ENCODE peak calls at places on chromosomes 3 and 15, in six cellular contexts. W, Y, A, L, X and T are unnamed samples.

GRCh38 chr3:122955916-122956684 is 71.5 kb downstream of the SEMA5B start:
- DNase-seq in W (no peak), Y (no peak), A (no peak), L (no peak), X (no peak), T (no peak)

GRCh38 chr3:66497288-66497972 is 3.4 kb downstream of the LRIG1 start:
- DNase-seq in W (no peak), Y (no peak), A (no peak), L (no peak), X (no peak), T (no peak)

GRCh38 chr3:56157693-56158092 is 310.6 kb downstream of the ERC2 start:
- DNase-seq in W (no peak), Y (no peak), A (peak; percentile 50), L (peak; percentile 5), X (no peak), T (peak; percentile 47)

GRCh38 chr3:107297597-107297996 is 79.6 kb upstream of the CCDC54 start:
- DNase-seq in W (no peak), Y (no peak), A (no peak), L (no peak), X (no peak), T (no peak)

GRCh38 chr3:114221165-114221880 is 16.1 kb downstream of the ZNF80 start:
- DNase-seq in W (no peak), Y (no peak), A (no peak), L (no peak), X (no peak), T (no peak)

GRCh38 chr15:43511012-43511885 is 6.2 kb upstream of the MAP1A start:
- DNase-seq in W (peak; percentile 63), Y (no peak), A (no peak), L (no peak), X (peak; percentile 63), T (peak; percentile 80)

GRCh38 chr3:120418446-120418845 is 32.3 kb downstream of the FSTL1 start:
- DNase-seq in W (no peak), Y (no peak), A (no peak), L (no peak), X (no peak), T (no peak)

GRCh38 chr3:131053021-131053420 is 26.3 kb downstream of the NEK11 start:
- DNase-seq in W (no peak), Y (peak; percentile 1), A (no peak), L (no peak), X (no peak), T (no peak)

GRCh38 chr15:79265167-79265566 is 17.4 kb upstream of the ANKRD34C start:
- DNase-seq in W (no peak), Y (no peak), A (no peak), L (no peak), X (no peak), T (no peak)

GRCh38 chr15:99777144-99777543 is 43.9 kb upstream of the LYSMD4 start:
- DNase-seq in W (no peak), Y (no peak), A (no peak), L (no peak), X (no peak), T (no peak)

GRCh38 chr15:43800286-43801136 is at the start of gene HYPK:
- DNase-seq in W (peak; percentile 87), Y (peak; percentile 83), A (peak; percentile 90), L (peak; percentile 77), X (peak; percentile 88), T (peak; percentile 95)

GRCh38 chr3:131447349-131447748 is 55.4 kb downstream of the MRPL3 start:
- DNase-seq in W (no peak), Y (no peak), A (no peak), L (no peak), X (no peak), T (no peak)

GRCh38 chr3:39107056-39107873 is at the start of the genes GORASP1 and TTC21A:
- DNase-seq in W (peak; percentile 85), Y (peak; percentile 85), A (peak; percentile 78), L (peak; percentile 81), X (peak; percentile 86), T (peak; percentile 93)

GRCh38 chr3:103337179-103337845 is 902.5 kb downstream of the ZPLD1 start:
- DNase-seq in W (no peak), Y (no peak), A (no peak), L (no peak), X (no peak), T (no peak)

GRCh38 chr3:47645551-47645950 is 66.9 kb upstream of the CSPG5 start:
- DNase-seq in W (no peak), Y (peak; percentile 35), A (no peak), L (no peak), X (no peak), T (no peak)

DNA sequence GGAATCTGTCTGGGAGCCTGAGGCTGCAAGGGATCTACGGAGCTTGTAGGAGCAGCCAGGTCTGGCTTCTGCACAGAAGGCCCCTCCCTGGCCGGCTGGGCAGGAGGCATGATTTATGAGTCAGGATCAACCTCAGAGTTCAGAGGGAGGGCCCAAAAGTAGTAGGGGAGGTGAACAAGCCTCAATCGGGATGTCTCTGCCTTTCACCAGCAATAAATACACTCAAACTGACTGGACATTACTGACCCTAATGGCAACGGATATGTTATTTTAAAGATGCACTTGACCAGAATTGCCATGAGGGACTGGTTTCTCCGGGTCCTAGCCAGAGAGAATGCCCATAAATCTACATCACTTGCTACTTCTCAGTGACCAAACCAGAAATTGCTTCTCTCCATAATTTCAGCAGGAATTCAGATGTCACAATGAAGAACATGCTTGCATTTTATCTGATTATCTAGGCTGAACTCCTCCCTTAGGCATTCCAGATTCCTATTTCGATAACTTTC is 109.6 kb upstream of the LMOD3 start:
- DNase-seq in W (no peak), Y (no peak), A (no peak), L (peak; percentile 72), X (no peak), T (no peak)
- H3K9ac ChIP-seq in W (no peak overlapping the region), Y (no peak overlapping the region), A (no peak overlapping the region), L (no peak overlapping the region), X (no peak overlapping the region), T (no peak overlapping the region)

DNA sequence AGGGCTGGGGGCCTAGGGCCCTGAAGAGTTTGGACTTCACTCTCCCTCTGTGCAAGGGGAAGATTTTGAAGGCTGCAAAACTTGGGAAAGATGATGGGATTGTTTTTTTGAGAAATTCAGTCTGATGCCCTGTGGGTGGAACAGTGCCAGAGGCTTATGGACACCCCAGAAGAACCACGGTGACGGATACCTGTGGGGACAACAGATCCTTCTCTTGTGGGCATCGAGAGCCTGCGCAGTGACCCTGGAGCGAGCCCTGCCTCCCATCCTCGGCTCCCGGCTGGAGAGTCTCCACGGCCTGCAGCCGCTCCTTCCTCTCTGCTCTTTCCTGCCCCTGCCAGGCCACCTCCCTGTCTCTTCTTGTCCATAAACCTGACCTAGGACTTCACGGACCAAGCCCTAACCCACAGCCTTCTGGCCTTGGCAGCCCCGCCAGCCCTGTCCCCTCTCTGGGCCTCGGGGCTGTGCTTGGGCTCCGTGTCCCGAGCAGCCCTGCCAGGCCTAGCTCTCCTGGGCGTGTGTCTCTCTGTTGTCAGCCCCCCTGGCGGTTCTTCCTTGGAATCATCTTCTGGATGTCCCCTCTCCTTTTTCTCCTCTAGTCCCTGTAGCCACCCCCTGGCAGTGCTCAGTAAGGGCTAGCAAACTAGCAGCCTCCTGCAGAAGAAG is 98.4 kb downstream of the VGLL4 start:
- DNase-seq in W (peak; percentile 53), Y (no peak), A (no peak), L (no peak), X (no peak), T (peak; percentile 77)
- H3K9ac ChIP-seq in W (no peak overlapping the region), Y (no peak overlapping the region), A (no peak overlapping the region), L (no peak overlapping the region), X (no peak overlapping the region), T (no peak overlapping the region)

GRCh38 chr15:39124925-39125625 is 455.8 kb upstream of the THBS1 start:
- DNase-seq in W (no peak), Y (peak; percentile 68), A (no peak), L (no peak), X (no peak), T (no peak)

GRCh38 chr15:39127925-39128617 is 452.8 kb upstream of the THBS1 start:
- DNase-seq in W (peak; percentile 49), Y (peak; percentile 97), A (no peak), L (peak; percentile 82), X (no peak), T (peak; percentile 69)

GRCh38 chr15:39128746-39129145 is 452.1 kb upstream of the THBS1 start:
- DNase-seq in W (no peak), Y (no peak), A (no peak), L (no peak), X (no peak), T (no peak)

GRCh38 chr15:39125904-39126303 is 455.0 kb upstream of the THBS1 start:
- DNase-seq in W (peak; percentile 53), Y (peak; percentile 68), A (peak; percentile 48), L (no peak), X (peak; percentile 54), T (peak; percentile 76)

DNA sequence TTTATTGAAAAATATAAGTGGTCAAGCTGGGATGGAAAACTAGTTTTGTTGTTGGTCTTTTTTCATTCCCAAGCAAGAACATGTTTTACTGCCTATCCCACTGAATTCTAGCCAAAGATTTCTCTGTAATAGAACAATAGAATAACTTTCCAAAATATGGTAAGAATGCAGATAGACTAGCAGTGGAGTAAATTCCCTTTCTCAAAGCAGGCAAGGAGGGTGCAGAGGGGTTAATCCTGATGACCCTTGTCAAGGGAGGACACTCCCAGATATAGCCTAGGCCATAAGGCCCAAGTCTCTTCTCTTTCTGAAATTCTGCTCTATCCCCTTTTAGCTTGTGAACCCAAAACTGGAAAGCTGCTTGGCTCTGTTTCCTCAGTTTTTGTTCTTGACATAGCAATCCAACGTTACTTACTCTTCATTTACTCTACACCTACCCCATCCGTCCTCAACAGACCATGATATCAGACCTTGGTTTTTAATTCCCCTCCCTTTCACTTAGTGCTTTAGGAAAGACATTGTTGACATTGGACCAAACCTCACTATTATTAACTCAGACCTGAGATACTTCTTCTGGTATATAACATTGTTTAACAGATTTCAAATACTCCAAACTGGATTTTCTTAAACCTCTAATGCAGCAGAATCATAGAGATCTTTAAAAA is 453.6 kb upstream of the THBS1 start:
- DNase-seq in W (no peak), Y (no peak), A (no peak), L (no peak), X (no peak), T (no peak)
- H3K9ac ChIP-seq in W (no peak overlapping the region), Y (peak overlapping the region; percentile 76), A (no peak overlapping the region), L (no peak overlapping the region), X (no peak overlapping the region), T (no peak overlapping the region)

DNA sequence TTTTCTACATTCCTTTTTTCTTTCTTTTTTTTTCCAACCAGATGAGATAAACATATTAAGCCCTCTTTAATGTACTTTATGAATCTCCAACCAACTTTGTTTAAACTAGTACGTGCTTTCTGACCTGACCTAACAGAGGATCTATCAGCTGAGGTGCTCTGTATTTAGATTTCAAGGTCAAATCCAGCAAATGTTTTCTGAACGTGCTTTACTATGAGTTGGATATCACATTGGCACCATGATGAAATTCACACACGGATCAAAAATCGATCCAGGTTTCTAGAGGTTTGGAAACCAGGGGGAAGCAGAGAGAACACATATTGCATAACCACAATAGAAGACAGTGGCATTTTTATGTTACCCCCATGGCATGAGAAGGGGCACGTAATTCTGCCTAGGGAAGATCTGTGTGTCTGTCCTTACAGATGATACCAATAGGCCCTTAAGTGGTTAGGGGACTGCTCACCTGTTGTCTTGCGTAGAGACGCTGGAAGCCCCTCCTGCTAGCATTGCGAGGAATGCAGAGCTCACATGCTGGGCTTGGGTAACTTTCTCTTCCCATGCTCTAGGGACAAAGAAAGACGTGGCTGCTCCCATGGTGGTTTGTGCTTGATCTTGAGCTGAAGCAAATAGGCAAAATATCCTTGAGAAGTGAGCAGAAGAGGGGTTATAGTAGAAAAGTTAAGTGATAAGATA is 59.3 kb upstream of the ABHD10 start:
- DNase-seq in W (peak; percentile 72), Y (no peak), A (no peak), L (no peak), X (no peak), T (peak; percentile 81)
- H3K9ac ChIP-seq in W (no peak overlapping the region), Y (no peak overlapping the region), A (no peak overlapping the region), L (no peak overlapping the region), X (no peak overlapping the region), T (no peak overlapping the region)